ENCODE peak calls at places on chromosome 18, in five cellular contexts. Y, E, M, A and V are unnamed samples.

GRCh38 chr18:70621710-70622109 is 332.9 kb downstream of the SOCS6 start:
- ATAC-seq in Y (no peak), E (no peak), M (no peak), A (peak; percentile 86), V (no peak)

GRCh38 chr18:23416283-23416682 is 36.8 kb upstream of the RIOK3 start:
- ATAC-seq in Y (no peak), E (no peak), M (no peak), A (no peak), V (no peak)

GRCh38 chr18:69958422-69958821 is 10.7 kb upstream of the CD226 start:
- ATAC-seq in Y (no peak), E (no peak), M (no peak), A (no peak), V (peak; percentile 88)

GRCh38 chr18:48002933-48003365 is 72.5 kb upstream of the SMAD2 start:
- ATAC-seq in Y (peak; percentile 80), E (peak; percentile 85), M (peak; percentile 87), A (no peak), V (peak; percentile 12)

GRCh38 chr18:32277492-32277988 is 87.7 kb downstream of the MEP1B start:
- ATAC-seq in Y (peak; percentile 64), E (peak; percentile 38), M (no peak), A (no peak), V (no peak)

GRCh38 chr18:32278148-32278799 is 88.4 kb downstream of the MEP1B start:
- ATAC-seq in Y (no peak), E (no peak), M (no peak), A (no peak), V (no peak)

GRCh38 chr18:8525692-8526091 is 83.5 kb upstream of the RAB12 start:
- ATAC-seq in Y (no peak), E (no peak), M (peak; percentile 48), A (no peak), V (no peak)

GRCh38 chr18:36321636-36322407 is 24.3 kb downstream of the FHOD3 start:
- ATAC-seq in Y (peak; percentile 38), E (no peak), M (peak; percentile 99), A (no peak), V (no peak)

GRCh38 chr18:23313379-23313778 is 139.7 kb upstream of the RIOK3 start:
- ATAC-seq in Y (no peak), E (no peak), M (no peak), A (no peak), V (no peak)

GRCh38 chr18:49698596-49699025 is 114.7 kb downstream of the ACAA2 start:
- ATAC-seq in Y (no peak), E (no peak), M (peak; percentile 49), A (no peak), V (no peak)

GRCh38 chr18:10499230-10499629 is 26.6 kb upstream of the NAPG start:
- ATAC-seq in Y (no peak), E (no peak), M (no peak), A (peak; percentile 34), V (no peak)

GRCh38 chr18:40017026-40017425 is 1938.0 kb upstream of the PIK3C3 start:
- ATAC-seq in Y (no peak), E (no peak), M (no peak), A (no peak), V (no peak)

GRCh38 chr18:23529597-23529996 is 26.3 kb downstream of the RMC1 start:
- ATAC-seq in Y (no peak), E (peak; percentile 25), M (peak; percentile 72), A (no peak), V (peak; percentile 68)

GRCh38 chr18:74060511-74061028 is 87.1 kb downstream of the FBXO15 start:
- ATAC-seq in Y (no peak), E (no peak), M (no peak), A (no peak), V (no peak)

GRCh38 chr18:69588301-69588700 is 187.6 kb downstream of the DOK6 start:
- ATAC-seq in Y (no peak), E (peak; percentile 46), M (peak; percentile 43), A (no peak), V (no peak)

GRCh38 chr18:58838165-58838860 is 26.4 kb upstream of the ZNF532 start:
- ATAC-seq in Y (no peak), E (no peak), M (no peak), A (no peak), V (no peak)

GRCh38 chr18:12361770-12362378 is 15.2 kb downstream of the AFG3L2 start:
- ATAC-seq in Y (no peak), E (no peak), M (peak; percentile 37), A (no peak), V (no peak)

GRCh38 chr18:10399465-10399864 is 55.0 kb upstream of the APCDD1 start:
- ATAC-seq in Y (no peak), E (no peak), M (no peak), A (no peak), V (no peak)

GRCh38 chr18:12589419-12589818 is 68.5 kb downstream of the SPIRE1 start:
- ATAC-seq in Y (no peak), E (peak; percentile 81), M (peak; percentile 27), A (no peak), V (no peak)

GRCh38 chr18:13378150-13378549 is 159.6 kb downstream of the LDLRAD4 start:
- ATAC-seq in Y (no peak), E (no peak), M (no peak), A (no peak), V (no peak)

GRCh38 chr18:47175283-47175894 is 775 bp downstream of the IER3IP1 start:
- ATAC-seq in Y (no peak), E (peak; percentile 47), M (peak; percentile 8), A (no peak), V (peak; percentile 22)

GRCh38 chr18:69401475-69402218 is 959 bp downstream of the DOK6 start:
- ATAC-seq in Y (peak; percentile 19), E (peak; percentile 13), M (no peak), A (no peak), V (no peak)

GRCh38 chr18:48138660-48139426 is 208.4 kb upstream of the SMAD2 start:
- ATAC-seq in Y (no peak), E (peak; percentile 0), M (peak; percentile 18), A (no peak), V (peak; percentile 26)